ENCODE peak calls at places on chromosomes 6 and 20, in ten cellular contexts. F is GF-D8; G is NCI-H2081 treated with DMSO at 0.1 percent for 48 hours; T is ELR; I is epithelial cell of esophagus; J is germinal center; X is HCT116; Q is adrenal gland; R is iris pigment epithelial cell; M is stimulated activated CD8-positive, alpha-beta memory T cell treated with anti-CD3 and anti-CD28 coated beads, Interleukin-15, amount 100 ng/mL, for 24 hours. P is an unnamed sample.
A peak's percentile ranks its signal among the peaks of the same experiment; 100 is the strongest.

GRCh38 chr6:44494011-44494501 is 106.5 kb downstream of the CDC5L start:
- DNase-seq in F (no peak), M (no peak), R (peak; percentile 65), G (no peak), Q (no peak), I (peak; percentile 81), J (no peak), T (peak; percentile 92), X (peak; percentile 37), P (no peak)

GRCh38 chr20:35714127-35714526 is 14.9 kb downstream of the ROMO1 start:
- DNase-seq in Q (no peak), X (no peak), R (no peak), F (no peak), I (no peak), T (no peak), J (no peak), M (no peak), G (no peak), P (no peak)

GRCh38 chr6:37634238-37634826 is 63.4 kb downstream of the MDGA1 start:
- DNase-seq in I (no peak), M (no peak), T (no peak), G (no peak), J (no peak), R (no peak), X (no peak), F (no peak), Q (no peak), P (no peak)

GRCh38 chr20:58749979-58750378 is 57.4 kb downstream of the NPEPL1 start:
- DNase-seq in I (no peak), M (no peak), X (no peak), G (no peak), Q (no peak), F (no peak), T (no peak), J (no peak), R (no peak), P (no peak)

GRCh38 chr20:15838466-15838865 is 734.8 kb downstream of the KIF16B start:
- DNase-seq in J (no peak), I (no peak), G (no peak), T (no peak), Q (no peak), F (no peak), X (no peak), M (no peak), R (no peak), P (no peak)

GRCh38 chr20:22312744-22313346 is 271.5 kb downstream of the FOXA2 start:
- DNase-seq in Q (peak; percentile 27), M (no peak), F (no peak), J (no peak), I (peak; percentile 68), R (peak; percentile 32), T (peak; percentile 23), X (peak; percentile 23), G (no peak), P (no peak)

GRCh38 chr6:158016571-158017383 is 35.1 kb downstream of the SYNJ2 start:
- DNase-seq in X (no peak), M (no peak), F (no peak), R (no peak), I (no peak), T (no peak), G (no peak), J (no peak), Q (no peak), P (no peak)

GRCh38 chr6:111667921-111668320 is 62.2 kb upstream of the TRAF3IP2 start:
- DNase-seq in M (no peak), G (no peak), F (no peak), T (no peak), J (no peak), X (no peak), R (no peak), I (no peak), Q (no peak), P (no peak)

GRCh38 chr20:34583524-34583923 is 25.0 kb downstream of the MAP1LC3A start:
- DNase-seq in R (no peak), J (no peak), T (no peak), M (no peak), Q (no peak), G (no peak), F (no peak), X (no peak), I (no peak), P (no peak)

GRCh38 chr6:35690484-35690883 is 1.8 kb upstream of the FKBP5 start:
- DNase-seq in T (no peak), R (no peak), J (no peak), F (no peak), M (no peak), Q (no peak), X (no peak), I (no peak), G (no peak), P (no peak)

GRCh38 chr6:138248878-138249277 is 30.6 kb upstream of the PBOV1 start:
- DNase-seq in J (no peak), I (no peak), F (no peak), M (no peak), X (no peak), T (no peak), Q (no peak), R (no peak), G (no peak), P (no peak)

GRCh38 chr6:36755435-36756348 is 58.1 kb downstream of the RAB44 start:
- DNase-seq in Q (peak; percentile 88), X (no peak), T (peak; percentile 97), F (peak; percentile 67), R (peak; percentile 81), G (no peak), I (peak; percentile 89), M (peak; percentile 24), J (peak; percentile 71), P (peak; percentile 65)

GRCh38 chr6:111184827-111185567 is 97.7 kb downstream of the SLC16A10 start:
- DNase-seq in Q (no peak), I (no peak), F (no peak), J (no peak), M (no peak), T (no peak), R (no peak), X (no peak), G (no peak), P (no peak)

GRCh38 chr6:39441986-39442385 is 119.5 kb upstream of the KCNK16 start:
- DNase-seq in Q (no peak), M (no peak), T (no peak), G (no peak), I (no peak), X (no peak), J (no peak), R (no peak), F (no peak), P (no peak)

GRCh38 chr6:10307028-10307427 is 107.8 kb downstream of the TFAP2A start:
- DNase-seq in X (no peak), T (no peak), Q (no peak), M (no peak), G (no peak), J (no peak), F (no peak), I (no peak), R (no peak), P (no peak)

GRCh38 chr6:80332013-80332412 is 225.5 kb downstream of the BCKDHB start:
- DNase-seq in X (no peak), G (no peak), Q (no peak), T (no peak), F (no peak), I (no peak), J (no peak), M (no peak), R (no peak), P (no peak)

GRCh38 chr20:2986466-2986865 is 57.0 kb upstream of the GNRH2 start:
- DNase-seq in G (no peak), M (no peak), X (no peak), Q (peak; percentile 26), F (peak; percentile 48), I (peak; percentile 91), T (peak; percentile 27), J (no peak), R (peak; percentile 76), P (no peak)

GRCh38 chr20:53513489-53514298 is 79.9 kb downstream of the ZNF217 start:
- DNase-seq in G (no peak), F (no peak), I (no peak), X (no peak), M (no peak), R (peak; percentile 11), J (no peak), T (no peak), Q (no peak), P (no peak)

GRCh38 chr6:105800398-105800797 is 285.7 kb upstream of the PRDM1 start:
- DNase-seq in G (no peak), J (no peak), X (no peak), R (no peak), Q (no peak), T (no peak), M (no peak), F (no peak), I (no peak), P (no peak)

GRCh38 chr6:148523051-148523450 is 180.4 kb downstream of the SASH1 start:
- DNase-seq in J (no peak), F (no peak), X (no peak), Q (no peak), M (no peak), T (peak; percentile 95), G (no peak), I (peak; percentile 50), R (peak; percentile 89), P (no peak)

GRCh38 chr6:170038717-170039116 is 252.2 kb downstream of the DLL1 start:
- DNase-seq in G (no peak), R (no peak), Q (no peak), X (no peak), I (no peak), M (no peak), J (no peak), T (no peak), F (no peak), P (no peak)

GRCh38 chr20:61749406-61750075 is 316.1 kb downstream of the TAF4 start:
- DNase-seq in G (no peak), F (no peak), T (no peak), M (no peak), R (peak; percentile 5), I (no peak), Q (no peak), J (no peak), X (no peak), P (no peak)

GRCh38 chr6:6008648-6009421 is 2.1 kb upstream of the NRN1 start:
- DNase-seq in T (peak; percentile 24), X (peak; percentile 36), R (no peak), G (peak; percentile 51), Q (peak; percentile 47), J (peak; percentile 89), F (no peak), M (no peak), I (no peak), P (no peak)

GRCh38 chr6:84618836-84619235 is 145.6 kb downstream of the TBX18 start:
- DNase-seq in Q (no peak), T (peak; percentile 44), G (no peak), M (no peak), I (peak; percentile 64), R (peak; percentile 40), J (no peak), F (no peak), X (no peak), P (no peak)

P was measured in keratinocyte.